ENCODE peak calls at places on chromosomes 13 and 19, in four cellular contexts. One of them, this sample, is unnamed.

GRCh38 chr19:19659646-19660245 is 3.7 kb downstream of the ATP13A1 start:
- DNase-seq in GM12891: no peak
- DNase-seq in K562: no peak
- DNase-seq in GM12878: no peak
- DNase-seq in this sample: no peak

GRCh38 chr13:107329991-107330390 is 762.1 kb upstream of the ARGLU1 start:
- DNase-seq in GM12891: no peak
- DNase-seq in K562: no peak
- DNase-seq in GM12878: no peak
- DNase-seq in this sample: no peak

GRCh38 chr13:46554971-46555370 is 2.0 kb downstream of the LRCH1 start:
- DNase-seq in GM12891: no peak
- DNase-seq in K562: no peak
- DNase-seq in GM12878: no peak
- DNase-seq in this sample: no peak

GRCh38 chr19:17655751-17656480 is 32.2 kb downstream of the UNC13A start:
- DNase-seq in GM12891: no peak
- DNase-seq in K562: no peak
- DNase-seq in GM12878: no peak
- DNase-seq in this sample: no peak

GRCh38 chr13:105565328-105565727 is 970.1 kb downstream of the EFNB2 start:
- DNase-seq in GM12891: no peak
- DNase-seq in K562: no peak
- DNase-seq in GM12878: no peak
- DNase-seq in this sample: no peak

GRCh38 chr19:4343056-4343844 is at the start of gene MPND:
- DNase-seq in GM12891: peak; percentile 89
- DNase-seq in K562: peak; percentile 90
- DNase-seq in GM12878: peak; percentile 50
- DNase-seq in this sample: peak; percentile 61

GRCh38 chr19:21158523-21159135 is 16.8 kb downstream of the ZNF431 start:
- DNase-seq in GM12891: no peak
- DNase-seq in K562: no peak
- DNase-seq in GM12878: no peak
- DNase-seq in this sample: no peak

GRCh38 chr19:53158119-53158656 is 665 bp downstream of the ZNF347 start:
- DNase-seq in GM12891: peak; percentile 24
- DNase-seq in K562: peak; percentile 42
- DNase-seq in GM12878: no peak
- DNase-seq in this sample: peak; percentile 13

GRCh38 chr19:4866595-4867424 is 657 bp downstream of the PLIN3 start:
- DNase-seq in GM12891: no peak
- DNase-seq in K562: peak; percentile 74
- DNase-seq in GM12878: no peak
- DNase-seq in this sample: peak; percentile 64

GRCh38 chr13:25990801-25991200 is 61.0 kb downstream of the SHISA2 start:
- DNase-seq in GM12891: no peak
- DNase-seq in K562: no peak
- DNase-seq in GM12878: no peak
- DNase-seq in this sample: no peak

GRCh38 chr19:38433268-38433733 is at the start of gene RYR1:
- DNase-seq in GM12891: peak; percentile 87
- DNase-seq in K562: peak; percentile 98
- DNase-seq in GM12878: no peak
- DNase-seq in this sample: peak; percentile 7

GRCh38 chr13:19601749-19602725 is 31.4 kb upstream of the MPHOSPH8 start:
- DNase-seq in GM12891: peak; percentile 76
- DNase-seq in K562: peak; percentile 60
- DNase-seq in GM12878: no peak
- DNase-seq in this sample: peak; percentile 48

GRCh38 chr13:44498969-44499368 is 77.2 kb downstream of the TSC22D1 start:
- DNase-seq in GM12891: no peak
- DNase-seq in K562: no peak
- DNase-seq in GM12878: no peak
- DNase-seq in this sample: no peak

GRCh38 chr19:29690842-29691241 is 24.2 kb downstream of the C19orf12 start:
- DNase-seq in GM12891: no peak
- DNase-seq in K562: peak; percentile 78
- DNase-seq in GM12878: no peak
- DNase-seq in this sample: peak; percentile 43

GRCh38 chr13:77595166-77595810 is 59.8 kb downstream of the SCEL start:
- DNase-seq in GM12891: no peak
- DNase-seq in K562: no peak
- DNase-seq in GM12878: no peak
- DNase-seq in this sample: no peak

GRCh38 chr13:29397265-29397664 is 198.2 kb downstream of the SLC7A1 start:
- DNase-seq in GM12891: no peak
- DNase-seq in K562: no peak
- DNase-seq in GM12878: no peak
- DNase-seq in this sample: no peak

GRCh38 chr19:41997851-41998229 is 3.8 kb upstream of the ATP1A3 start:
- DNase-seq in GM12891: no peak
- DNase-seq in K562: no peak
- DNase-seq in GM12878: no peak
- DNase-seq in this sample: no peak

GRCh38 chr19:23281663-23282276 is 31.6 kb upstream of the ZNF724 start:
- DNase-seq in GM12891: no peak
- DNase-seq in K562: no peak
- DNase-seq in GM12878: no peak
- DNase-seq in this sample: no peak

GRCh38 chr13:57250472-57250871 is 83.5 kb downstream of the PRR20E start:
- DNase-seq in GM12891: no peak
- DNase-seq in K562: no peak
- DNase-seq in GM12878: no peak
- DNase-seq in this sample: no peak

GRCh38 chr19:46878613-46879375 is 18.0 kb downstream of the ARHGAP35 start:
- DNase-seq in GM12891: no peak
- DNase-seq in K562: no peak
- DNase-seq in GM12878: no peak
- DNase-seq in this sample: no peak

GRCh38 chr19:45863840-45864628 is at the start of gene FOXA3:
- DNase-seq in GM12891: peak; percentile 85
- DNase-seq in K562: peak; percentile 93
- DNase-seq in GM12878: no peak
- DNase-seq in this sample: no peak

GRCh38 chr13:111178417-111178816 is 63.3 kb downstream of the ARHGEF7 start:
- DNase-seq in GM12891: no peak
- DNase-seq in K562: no peak
- DNase-seq in GM12878: no peak
- DNase-seq in this sample: no peak

GRCh38 chr19:45103200-45103624 is 10.2 kb downstream of the PPP1R37 start:
- DNase-seq in GM12891: no peak
- DNase-seq in K562: no peak
- DNase-seq in GM12878: no peak
- DNase-seq in this sample: peak; percentile 78

GRCh38 chr13:77136902-77137420 is 110.0 kb upstream of the FBXL3 start:
- DNase-seq in GM12891: no peak
- DNase-seq in K562: no peak
- DNase-seq in GM12878: no peak
- DNase-seq in this sample: no peak

GRCh38 chr19:35348909-35349611 is 1.4 kb downstream of the FFAR1 start:
- DNase-seq in GM12891: no peak
- DNase-seq in K562: no peak
- DNase-seq in GM12878: no peak
- DNase-seq in this sample: no peak

GRCh38 chr19:27393591-27393990 is 1819.4 kb downstream of the UQCRFS1 start:
- DNase-seq in GM12891: no peak
- DNase-seq in K562: no peak
- DNase-seq in GM12878: no peak
- DNase-seq in this sample: no peak

GRCh38 chr13:99496322-99497142 is 4.7 kb upstream of the TM9SF2 start:
- DNase-seq in GM12891: no peak
- DNase-seq in K562: peak; percentile 13
- DNase-seq in GM12878: peak; percentile 75
- DNase-seq in this sample: peak; percentile 60
- TF ChIP-seq POLR2AphosphoS5 in GM12891: no peak
- TF ChIP-seq POLR2AphosphoS5 in K562: no peak
- TF ChIP-seq POLR2AphosphoS5 in GM12878: no peak
- TF ChIP-seq POLR2AphosphoS5 in this sample: no peak

GRCh38 chr19:51811344-51811743 is 16.4 kb downstream of the FPR3 start:
- DNase-seq in GM12891: no peak
- DNase-seq in K562: no peak
- DNase-seq in GM12878: no peak
- DNase-seq in this sample: no peak

GRCh38 chr19:51809787-51810186 is 14.8 kb downstream of the FPR3 start:
- DNase-seq in GM12891: no peak
- DNase-seq in K562: no peak
- DNase-seq in GM12878: no peak
- DNase-seq in this sample: no peak

GRCh38 chr19:51808333-51808986 is 13.5 kb downstream of the FPR3 start:
- DNase-seq in GM12891: no peak
- DNase-seq in K562: no peak
- DNase-seq in GM12878: no peak
- DNase-seq in this sample: no peak

GRCh38 chr19:51807925-51808324 is 13.0 kb downstream of the FPR3 start:
- DNase-seq in GM12891: no peak
- DNase-seq in K562: no peak
- DNase-seq in GM12878: no peak
- DNase-seq in this sample: no peak

DNA sequence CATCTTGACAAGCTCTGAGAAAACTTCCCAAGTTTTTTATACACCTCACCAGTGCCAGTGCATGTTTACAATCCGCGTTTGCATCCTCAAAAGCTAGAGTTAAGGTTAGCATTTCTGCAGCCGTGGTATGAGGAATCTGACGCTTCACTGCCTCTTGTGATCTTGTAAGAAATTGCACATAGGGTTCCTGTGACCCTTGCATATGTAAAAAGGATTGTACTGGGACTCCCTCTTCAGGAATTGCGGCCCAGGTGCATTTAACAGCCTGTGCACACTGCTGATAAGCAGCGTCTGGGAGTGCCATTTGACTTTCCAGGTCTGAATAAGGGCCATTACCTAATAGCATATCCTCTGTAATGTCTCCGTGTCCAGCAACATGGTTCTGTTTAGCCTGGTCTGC is 15.3 kb downstream of the FPR3 start:
- DNase-seq in GM12891: no peak
- DNase-seq in K562: no peak
- DNase-seq in GM12878: no peak
- DNase-seq in this sample: no peak
- TF ChIP-seq SPI1 in GM12891: no peak
- TF ChIP-seq SPI1 in K562: no peak
- TF ChIP-seq SPI1 in GM12878: no peak
- TF ChIP-seq SPI1 in this sample: no peak

GRCh38 chr19:33660426-33661160 is 38.8 kb downstream of the CHST8 start:
- DNase-seq in GM12891: no peak
- DNase-seq in K562: no peak
- DNase-seq in GM12878: no peak
- DNase-seq in this sample: no peak
- TF ChIP-seq POLR2AphosphoS5 in GM12891: no peak
- TF ChIP-seq POLR2AphosphoS5 in K562: no peak
- TF ChIP-seq POLR2AphosphoS5 in GM12878: no peak
- TF ChIP-seq POLR2AphosphoS5 in this sample: no peak

GRCh38 chr19:1853295-1854031 is 5.2 kb upstream of the REXO1 start:
- DNase-seq in GM12891: peak; percentile 88
- DNase-seq in K562: peak; percentile 61
- DNase-seq in GM12878: peak; percentile 43
- DNase-seq in this sample: peak; percentile 94
- TF ChIP-seq SPI1 in GM12891: no peak
- TF ChIP-seq SPI1 in K562: no peak
- TF ChIP-seq SPI1 in GM12878: no peak
- TF ChIP-seq SPI1 in this sample: no peak

GRCh38 chr13:101415358-101416174 is 742 bp downstream of the NALCN start:
- DNase-seq in GM12891: no peak
- DNase-seq in K562: no peak
- DNase-seq in GM12878: no peak
- DNase-seq in this sample: no peak
- TF ChIP-seq POLR2AphosphoS5 in GM12891: no peak
- TF ChIP-seq POLR2AphosphoS5 in K562: no peak
- TF ChIP-seq POLR2AphosphoS5 in GM12878: no peak
- TF ChIP-seq POLR2AphosphoS5 in this sample: no peak

GRCh38 chr13:59408738-59409137 is 755.0 kb downstream of the DIAPH3 start:
- DNase-seq in GM12891: no peak
- DNase-seq in K562: no peak
- DNase-seq in GM12878: no peak
- DNase-seq in this sample: no peak

GRCh38 chr13:59409651-59410200 is 754.0 kb downstream of the DIAPH3 start:
- DNase-seq in GM12891: no peak
- DNase-seq in K562: no peak
- DNase-seq in GM12878: no peak
- DNase-seq in this sample: no peak

GRCh38 chr13:59413121-59413520 is 750.6 kb downstream of the DIAPH3 start:
- DNase-seq in GM12891: no peak
- DNase-seq in K562: no peak
- DNase-seq in GM12878: peak; percentile 9
- DNase-seq in this sample: peak; percentile 49

GRCh38 chr13:59409211-59409610 is 754.5 kb downstream of the DIAPH3 start:
- DNase-seq in GM12891: no peak
- DNase-seq in K562: no peak
- DNase-seq in GM12878: no peak
- DNase-seq in this sample: no peak
- TF ChIP-seq SPI1 in GM12891: no peak
- TF ChIP-seq SPI1 in K562: no peak
- TF ChIP-seq SPI1 in GM12878: no peak
- TF ChIP-seq SPI1 in this sample: no peak

DNA sequence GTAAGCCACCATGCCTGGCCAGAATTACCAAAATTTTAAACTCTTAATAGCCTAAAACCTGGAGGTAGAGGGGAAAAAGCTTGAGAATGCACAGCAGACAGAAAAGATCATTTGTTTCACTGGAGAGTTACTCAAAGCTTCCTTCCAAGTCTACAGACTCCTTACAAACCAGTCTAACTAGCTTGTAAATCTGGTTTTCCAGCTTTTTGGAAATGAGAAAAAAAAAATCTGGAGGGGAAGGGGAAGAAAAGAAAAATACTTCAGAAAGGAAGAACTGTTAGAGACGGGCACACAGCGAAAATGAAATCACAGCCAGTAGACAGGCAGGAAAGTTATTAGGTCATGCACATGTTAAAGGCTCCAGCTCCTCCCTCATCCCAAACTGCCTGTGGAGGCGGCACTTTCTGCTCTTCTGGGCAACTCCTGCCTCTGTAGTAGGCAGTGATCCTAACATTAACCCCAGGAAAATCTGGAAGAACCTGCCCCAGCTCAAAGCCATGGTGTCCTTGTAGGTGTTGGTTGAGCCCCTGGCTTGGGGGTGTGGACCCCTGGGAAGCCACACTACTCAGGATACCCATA is 17.3 kb downstream of the PARP4 start:
- DNase-seq in GM12891: no peak
- DNase-seq in K562: no peak
- DNase-seq in GM12878: no peak
- DNase-seq in this sample: no peak
- TF ChIP-seq POLR2AphosphoS5 in GM12891: no peak
- TF ChIP-seq POLR2AphosphoS5 in K562: no peak
- TF ChIP-seq POLR2AphosphoS5 in GM12878: no peak
- TF ChIP-seq POLR2AphosphoS5 in this sample: no peak

This sample was measured in HL-60.